ENCODE peak calls at places on chromosome 10, in eight cellular contexts. K is lower lobe of right lung, X is brain microvascular endothelial cell, H is Peyer's patch, P is A549, A is mucosa of descending colon, R is kidney epithelial cell, L is BJ. D is an unnamed sample.

GRCh38 chr10:76086571-76087260 is 655.3 kb downstream of the LRMDA start:
- DNase-seq in A (peak; percentile 56), L (no peak), X (peak; percentile 65), K (no peak), R (peak; percentile 45), H (peak; percentile 75), P (peak; percentile 65), D (no peak)

GRCh38 chr10:61882621-61883375 is 18.7 kb upstream of the ARID5B start:
- DNase-seq in X (peak; percentile 70), K (no peak), L (no peak), A (no peak), H (no peak), R (no peak), P (no peak), D (no peak)

GRCh38 chr10:21176934-21177480 is 279.9 kb upstream of the NEBL start:
- DNase-seq in K (no peak), X (no peak), P (no peak), L (no peak), R (no peak), H (no peak), A (no peak), D (no peak)

GRCh38 chr10:29050081-29050480 is 238.8 kb upstream of the LYZL1 start:
- DNase-seq in X (no peak), L (no peak), H (no peak), A (no peak), R (no peak), P (no peak), K (no peak), D (no peak)

GRCh38 chr10:56934515-56934914 is 573.5 kb upstream of the ZWINT start:
- DNase-seq in R (no peak), A (no peak), H (no peak), P (no peak), K (no peak), X (no peak), L (no peak), D (no peak)

GRCh38 chr10:113261130-113261529 is 291.7 kb upstream of the HABP2 start:
- DNase-seq in X (no peak), P (no peak), K (no peak), A (no peak), L (no peak), R (no peak), H (no peak), D (no peak)

GRCh38 chr10:50431791-50432190 is 180.5 kb upstream of the ASAH2 start:
- DNase-seq in L (no peak), R (no peak), X (no peak), A (no peak), P (no peak), K (no peak), H (no peak), D (no peak)

GRCh38 chr10:42367532-42368230 is 270.7 kb downstream of the ZNF33B start:
- DNase-seq in K (peak; percentile 84), L (peak; percentile 48), P (no peak), A (peak; percentile 56), H (peak; percentile 61), X (peak; percentile 88), R (peak; percentile 69), D (peak; percentile 82)

GRCh38 chr10:42551582-42552187 is 86.7 kb downstream of the ZNF33B start:
- DNase-seq in H (no peak), P (peak; percentile 18), L (no peak), X (peak; percentile 1), K (no peak), R (no peak), A (no peak), D (no peak)

GRCh38 chr10:127798116-127798515 is 61.1 kb downstream of the FOXI2 start:
- DNase-seq in H (no peak), K (no peak), A (no peak), R (no peak), X (no peak), P (no peak), L (no peak), D (no peak)

GRCh38 chr10:46048152-46048551 is 2.1 kb upstream of the MSMB start:
- DNase-seq in A (no peak), P (no peak), R (no peak), H (no peak), X (no peak), K (no peak), L (no peak), D (no peak)

GRCh38 chr10:132538790-132539421 is 1.3 kb downstream of the INPP5A start:
- DNase-seq in P (no peak), H (peak; percentile 49), L (no peak), R (no peak), X (no peak), A (peak; percentile 51), K (peak; percentile 41), D (no peak)

GRCh38 chr10:79440281-79440680 is 5.1 kb downstream of the ZCCHC24 start:
- DNase-seq in R (no peak), K (no peak), H (no peak), L (no peak), A (no peak), P (no peak), X (no peak), D (no peak)

GRCh38 chr10:7484456-7485266 is 73.8 kb upstream of the SFMBT2 start:
- DNase-seq in P (no peak), A (no peak), H (no peak), L (no peak), K (no peak), X (no peak), R (no peak), D (no peak)

GRCh38 chr10:100972115-100972903 is 3.0 kb downstream of the SEMA4G start:
- DNase-seq in K (no peak), P (no peak), R (no peak), L (no peak), X (no peak), A (no peak), H (no peak), D (no peak)

GRCh38 chr10:20489961-20490360 is 407.1 kb downstream of the NEBL start:
- DNase-seq in K (no peak), R (no peak), X (peak; percentile 49), H (no peak), L (no peak), P (no peak), A (no peak), D (peak; percentile 22)

GRCh38 chr10:115094605-115095004 is 1.4 kb downstream of the ATRNL1 start:
- DNase-seq in R (no peak), L (no peak), X (no peak), A (no peak), K (no peak), H (no peak), P (no peak), D (no peak)

GRCh38 chr10:72254891-72255568 is 18.7 kb upstream of the DDIT4 start:
- DNase-seq in L (no peak), K (peak; percentile 89), A (peak; percentile 91), X (peak; percentile 73), H (peak; percentile 91), P (peak; percentile 87), R (no peak), D (no peak)

GRCh38 chr10:88901206-88901605 is 21.2 kb downstream of the STAMBPL1 start:
- DNase-seq in K (no peak), R (no peak), X (no peak), L (no peak), A (no peak), P (no peak), H (no peak), D (no peak)
- H3K4me3 ChIP-seq in K (no peak overlapping the region), R (no peak overlapping the region), X (no peak overlapping the region), L (no peak overlapping the region), A (no peak overlapping the region), P (no peak overlapping the region), H (no peak overlapping the region), D (no peak overlapping the region)

GRCh38 chr10:90286941-90287340 is 570.9 kb downstream of the HTR7 start:
- DNase-seq in X (no peak), L (no peak), P (no peak), H (no peak), A (no peak), R (no peak), K (no peak), D (no peak)

GRCh38 chr10:90289037-90289436 is 568.8 kb downstream of the HTR7 start:
- DNase-seq in A (no peak), H (no peak), L (no peak), R (no peak), P (no peak), X (peak; percentile 25), K (no peak), D (no peak)

GRCh38 chr10:90293629-90294028 is 564.2 kb downstream of the HTR7 start:
- DNase-seq in R (no peak), K (no peak), H (no peak), X (no peak), L (no peak), P (no peak), A (no peak), D (no peak)

GRCh38 chr10:90286406-90286805 is 571.4 kb downstream of the HTR7 start:
- DNase-seq in H (no peak), L (no peak), X (no peak), K (no peak), R (no peak), P (no peak), A (no peak), D (no peak)

DNA sequence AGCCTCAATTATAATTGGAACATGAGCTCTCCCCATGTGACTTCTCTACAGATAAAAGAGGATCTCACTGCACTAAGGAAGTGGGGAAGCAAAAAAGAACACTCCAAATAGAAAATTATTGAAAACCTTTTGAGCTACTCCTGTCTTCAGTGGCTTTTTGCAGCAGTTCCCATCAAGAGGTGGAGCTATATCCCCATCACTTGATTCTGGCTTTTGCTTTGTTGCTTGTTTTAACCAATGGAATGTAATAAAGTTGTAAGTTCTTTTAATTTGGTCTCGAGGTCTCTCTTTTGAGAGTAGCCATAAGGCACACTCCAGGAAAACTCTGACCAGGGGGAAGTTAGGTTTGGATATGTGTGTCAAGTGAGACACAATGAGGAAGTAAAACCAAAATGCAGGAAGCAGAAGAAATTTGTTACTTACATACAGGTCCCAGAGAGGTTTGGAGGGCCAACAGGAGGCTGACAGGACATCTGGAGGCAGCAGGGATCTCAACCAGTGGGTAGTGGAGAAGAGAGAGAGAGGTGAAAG is 569.4 kb downstream of the HTR7 start:
- DNase-seq in A (no peak), P (no peak), H (no peak), X (peak; percentile 56), R (no peak), L (no peak), K (no peak), D (no peak)
- TF ChIP-seq CTCF in A (no peak), P (no peak), H (no peak), X (peak; percentile 66), R (peak; percentile 44), L (peak; percentile 53), K (no peak), D (peak; percentile 48)

GRCh38 chr10:103789771-103790201 is 65.6 kb downstream of the SH3PXD2A start:
- DNase-seq in K (no peak), R (no peak), X (no peak), A (peak; percentile 80), H (peak; percentile 79), L (no peak), P (no peak), D (no peak)
- H3K4me3 ChIP-seq in K (no peak overlapping the region), R (no peak overlapping the region), X (no peak overlapping the region), A (no peak overlapping the region), H (no peak overlapping the region), L (no peak overlapping the region), P (no peak overlapping the region), D (no peak overlapping the region)

DNA sequence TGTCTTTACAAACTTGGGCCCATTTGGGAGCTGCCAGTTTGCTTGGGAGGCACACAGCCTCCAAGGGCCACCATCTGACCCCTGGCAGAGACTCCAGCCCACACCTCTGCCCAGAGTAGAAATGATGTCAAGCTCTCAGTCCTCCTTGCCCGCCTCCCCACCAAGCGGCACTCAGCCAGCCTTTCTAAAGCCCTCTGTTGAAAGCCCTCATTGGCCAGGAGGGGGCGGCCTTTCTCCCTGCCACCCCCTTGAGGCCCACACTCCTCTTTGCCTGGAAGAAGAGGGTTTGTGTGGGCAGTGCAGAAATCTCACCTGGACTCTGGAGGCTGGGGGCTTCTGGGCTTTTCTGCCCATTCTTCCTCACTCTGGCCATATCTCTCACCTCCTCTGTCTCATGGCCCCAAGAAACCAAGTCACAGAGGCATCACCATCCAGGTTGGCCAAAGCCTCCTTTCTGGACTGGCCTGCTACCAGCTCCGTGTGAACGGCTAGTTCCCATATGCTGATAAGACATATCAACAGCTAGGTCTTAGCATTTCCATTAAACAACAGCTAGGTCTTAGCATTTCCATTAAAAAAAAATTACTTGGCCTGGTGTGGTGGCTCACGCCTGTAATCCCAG is 36.1 kb downstream of the UBTD1 start:
- DNase-seq in K (no peak), X (no peak), P (peak; percentile 61), H (no peak), L (no peak), R (no peak), A (no peak), D (no peak)
- TF ChIP-seq CTCF in K (peak; percentile 50), X (peak; percentile 83), P (peak; percentile 59), H (peak; percentile 24), L (peak; percentile 66), R (peak; percentile 50), A (no peak), D (peak; percentile 52)

D was measured in retinal pigment epithelial cell.